ENCODE peak calls at places on chromosomes 12 and 14, in nine cellular contexts. Y is right atrium auricular region, W is choroid plexus epithelial cell, D is kidney epithelial cell, A is PC-3, N is tibial artery, Q is right lobe of liver, X is uterus, F is GM23338. E is an unnamed sample.

GRCh38 chr14:77236814-77237213 is 34.2 kb downstream of the NGB start:
- DNase-seq in Y (no peak), W (no peak), D (no peak), A (no peak), N (no peak), Q (no peak), X (no peak), F (no peak), E (no peak)

GRCh38 chr14:80781968-80782367 is 159.6 kb downstream of the CEP128 start:
- DNase-seq in Y (no peak), W (peak), D (peak), A (peak), N (no peak), Q (no peak), X (no peak), F (no peak), E (no peak)

GRCh38 chr14:100633406-100633805 is 46.2 kb upstream of the BEGAIN start:
- DNase-seq in Y (no peak), W (no peak), D (no peak), A (no peak), N (no peak), Q (no peak), X (no peak), F (no peak), E (no peak)

GRCh38 chr12:94145231-94145979 is 3.0 kb upstream of the PLXNC1 start:
- DNase-seq in Y (no peak), W (peak), D (no peak), A (peak), N (no peak), Q (no peak), X (peak), F (no peak), E (no peak)

GRCh38 chr14:38718519-38718918 is 384.5 kb downstream of the SEC23A start:
- DNase-seq in Y (no peak), W (no peak), D (no peak), A (no peak), N (no peak), Q (no peak), X (no peak), F (no peak), E (no peak)

GRCh38 chr12:21340406-21340805 is 5.7 kb upstream of the SLCO1A2 start:
- DNase-seq in Y (no peak), W (no peak), D (no peak), A (no peak), N (no peak), Q (no peak), X (no peak), F (no peak), E (no peak)

GRCh38 chr12:110107369-110108281 is 16.5 kb upstream of the IFT81 start:
- DNase-seq in Y (peak), W (peak), D (no peak), A (peak), N (peak), Q (no peak), X (peak), F (no peak), E (no peak)

GRCh38 chr14:105021656-105022275 is 883 bp upstream of the CDCA4 start:
- DNase-seq in Y (no peak), W (peak), D (no peak), A (peak), N (no peak), Q (no peak), X (peak), F (peak), E (no peak)

GRCh38 chr12:6684609-6685008 is 4.6 kb downstream of the ZNF384 start:
- DNase-seq in Y (no peak), W (no peak), D (no peak), A (peak), N (no peak), Q (no peak), X (no peak), F (peak), E (peak)

GRCh38 chr12:118055144-118055557 is 5.8 kb downstream of the WSB2 start:
- DNase-seq in Y (no peak), W (peak), D (no peak), A (peak), N (peak), Q (peak), X (no peak), F (peak), E (peak)

GRCh38 chr14:55097894-55098560 is 31.0 kb upstream of the LGALS3 start:
- DNase-seq in Y (no peak), W (no peak), D (no peak), A (peak), N (peak), Q (peak), X (no peak), F (no peak), E (peak)

GRCh38 chr12:2267624-2268477 is 215.1 kb downstream of the CACNA1C start:
- DNase-seq in Y (no peak), W (no peak), D (peak), A (no peak), N (peak), Q (no peak), X (no peak), F (peak), E (peak)

GRCh38 chr12:132218915-132219314 is 74.7 kb downstream of the NOC4L start:
- DNase-seq in Y (no peak), W (peak), D (no peak), A (peak), N (no peak), Q (no peak), X (no peak), F (peak), E (no peak)

GRCh38 chr12:121288941-121289340 is 7.6 kb downstream of the CAMKK2 start:
- DNase-seq in Y (no peak), W (peak), D (no peak), A (no peak), N (no peak), Q (no peak), X (peak), F (no peak), E (no peak)

GRCh38 chr12:67586951-67587350 is 61.6 kb upstream of the DYRK2 start:
- DNase-seq in Y (no peak), W (no peak), D (no peak), A (no peak), N (no peak), Q (no peak), X (no peak), F (no peak), E (no peak)

GRCh38 chr12:121783771-121784170 is 9.7 kb downstream of the RHOF start:
- DNase-seq in Y (no peak), W (no peak), D (no peak), A (peak), N (no peak), Q (no peak), X (no peak), F (no peak), E (no peak)

GRCh38 chr12:26179829-26180228 is 15.5 kb upstream of the SSPN start:
- DNase-seq in Y (no peak), W (no peak), D (no peak), A (no peak), N (no peak), Q (no peak), X (no peak), F (no peak), E (no peak)

GRCh38 chr12:116172224-116172849 is 105.2 kb downstream of the MED13L start:
- DNase-seq in Y (no peak), W (no peak), D (no peak), A (no peak), N (no peak), Q (no peak), X (no peak), F (no peak), E (no peak)

GRCh38 chr14:29548948-29549370 is 378.7 kb downstream of the PRKD1 start:
- DNase-seq in Y (no peak), W (peak), D (peak), A (peak), N (no peak), Q (no peak), X (no peak), F (peak), E (no peak)

GRCh38 chr12:58171914-58172313 is 230.5 kb downstream of the ATP23 start:
- DNase-seq in Y (no peak), W (peak), D (no peak), A (no peak), N (no peak), Q (no peak), X (no peak), F (no peak), E (no peak)

GRCh38 chr12:132282031-132282949 is 47.1 kb downstream of the GALNT9 start:
- DNase-seq in Y (no peak), W (no peak), D (no peak), A (no peak), N (no peak), Q (no peak), X (no peak), F (no peak), E (no peak)

DNA sequence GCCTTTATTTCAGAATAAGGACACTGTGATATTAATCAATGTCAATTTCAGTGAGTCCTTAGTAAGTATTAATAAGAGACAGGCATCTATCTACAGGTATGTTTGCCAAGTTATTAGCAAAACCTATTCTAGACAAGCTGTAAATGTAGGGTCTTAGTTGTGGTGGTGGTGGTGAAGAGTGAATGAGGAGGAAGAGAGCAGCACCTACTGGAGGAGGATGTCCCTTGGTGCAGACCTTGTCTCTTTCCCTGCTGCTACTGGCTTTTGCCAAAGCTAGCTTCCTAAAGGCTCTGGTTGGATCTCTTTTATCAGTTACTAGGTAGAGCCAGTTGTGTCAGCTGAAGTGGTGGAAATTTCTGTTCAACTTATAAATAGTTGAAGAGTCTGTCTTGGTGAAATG is 304.8 kb upstream of the ATP2B1 start:
- DNase-seq in Y (no peak), W (peak), D (no peak), A (no peak), N (no peak), Q (no peak), X (no peak), F (peak), E (no peak)
- TF ChIP-seq CTCF in Y (no peak), W (peak), D (no peak), A (peak), N (no peak), Q (no peak), X (no peak), F (peak), E (no peak)

DNA sequence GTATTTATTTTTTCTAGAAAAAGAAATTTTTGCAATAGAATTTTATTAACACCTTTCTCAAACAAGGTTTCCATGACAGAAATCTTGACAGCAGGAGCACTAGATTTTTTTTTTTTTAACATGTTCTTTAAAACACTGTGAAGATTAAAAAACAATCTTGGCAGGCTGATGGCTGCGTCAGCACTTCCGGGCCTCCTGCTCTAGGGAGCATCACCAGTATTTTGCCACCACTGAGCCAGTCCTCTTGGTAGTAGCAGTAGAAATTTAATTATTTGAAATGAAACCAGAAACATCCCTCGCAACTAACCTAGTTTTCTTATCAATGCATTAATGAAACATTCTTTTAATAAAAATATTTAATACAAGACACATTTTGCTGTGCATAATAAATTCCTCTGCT is 99.6 kb downstream of the APAF1 start:
- DNase-seq in Y (no peak), W (peak), D (no peak), A (no peak), N (no peak), Q (no peak), X (no peak), F (no peak), E (no peak)
- H3K4me3 ChIP-seq in Y (no peak), W (no peak), D (no peak), A (no peak), N (no peak), Q (no peak), X (no peak), F (no peak), E (no peak)

GRCh38 chr14:87153901-87154300 is 839.1 kb downstream of the GALC start:
- DNase-seq in Y (no peak), W (no peak), D (no peak), A (no peak), N (no peak), Q (no peak), X (no peak), F (no peak), E (no peak)
- TF ChIP-seq CTCF in Y (no peak), W (no peak), D (no peak), A (no peak), N (no peak), Q (no peak), X (no peak), F (no peak), E (no peak)

GRCh38 chr12:126067930-126068329 is 1002.7 kb downstream of the AACS start:
- DNase-seq in Y (no peak), W (no peak), D (no peak), A (no peak), N (no peak), Q (no peak), X (no peak), F (no peak), E (no peak)
- H3K4me3 ChIP-seq in Y (no peak), W (no peak), D (no peak), A (no peak), N (no peak), Q (no peak), X (no peak), F (no peak), E (no peak)

GRCh38 chr12:79549531-79550271 is 141.1 kb downstream of the PAWR start:
- DNase-seq in Y (no peak), W (peak), D (no peak), A (no peak), N (no peak), Q (no peak), X (no peak), F (no peak), E (no peak)

GRCh38 chr12:79547044-79547734 is 143.6 kb downstream of the PAWR start:
- DNase-seq in Y (no peak), W (peak), D (peak), A (peak), N (no peak), Q (no peak), X (no peak), F (peak), E (no peak)

GRCh38 chr12:79546461-79547043 is 144.2 kb downstream of the PAWR start:
- DNase-seq in Y (no peak), W (peak), D (peak), A (peak), N (no peak), Q (no peak), X (no peak), F (peak), E (no peak)

GRCh38 chr12:79548525-79548924 is 142.2 kb downstream of the PAWR start:
- DNase-seq in Y (no peak), W (no peak), D (no peak), A (no peak), N (no peak), Q (no peak), X (no peak), F (peak), E (no peak)

GRCh38 chr12:79547735-79548347 is 142.9 kb downstream of the PAWR start:
- DNase-seq in Y (no peak), W (peak), D (no peak), A (peak), N (peak), Q (no peak), X (no peak), F (peak), E (peak)
- TF ChIP-seq CTCF in Y (peak), W (peak), D (peak), A (peak), N (peak), Q (peak), X (peak), F (peak), E (peak)

GRCh38 chr14:101970830-101971400 is 6.5 kb downstream of the DYNC1H1 start:
- DNase-seq in Y (no peak), W (no peak), D (no peak), A (no peak), N (no peak), Q (peak), X (no peak), F (no peak), E (no peak)

GRCh38 chr14:101966742-101967141 is 2.4 kb downstream of the DYNC1H1 start:
- DNase-seq in Y (no peak), W (no peak), D (no peak), A (peak), N (no peak), Q (no peak), X (no peak), F (no peak), E (no peak)

GRCh38 chr14:101969480-101969879 is 5.1 kb downstream of the DYNC1H1 start:
- DNase-seq in Y (no peak), W (no peak), D (no peak), A (no peak), N (no peak), Q (no peak), X (no peak), F (no peak), E (no peak)

GRCh38 chr14:101965796-101966718 is 1.7 kb downstream of the DYNC1H1 start:
- DNase-seq in Y (no peak), W (peak), D (no peak), A (peak), N (no peak), Q (no peak), X (no peak), F (no peak), E (no peak)

GRCh38 chr14:101968186-101968585 is 3.8 kb downstream of the DYNC1H1 start:
- DNase-seq in Y (peak), W (no peak), D (no peak), A (no peak), N (no peak), Q (peak), X (no peak), F (no peak), E (no peak)
- H3K4me3 ChIP-seq in Y (no peak), W (no peak), D (no peak), A (peak), N (no peak), Q (no peak), X (no peak), F (no peak), E (no peak)

DNA sequence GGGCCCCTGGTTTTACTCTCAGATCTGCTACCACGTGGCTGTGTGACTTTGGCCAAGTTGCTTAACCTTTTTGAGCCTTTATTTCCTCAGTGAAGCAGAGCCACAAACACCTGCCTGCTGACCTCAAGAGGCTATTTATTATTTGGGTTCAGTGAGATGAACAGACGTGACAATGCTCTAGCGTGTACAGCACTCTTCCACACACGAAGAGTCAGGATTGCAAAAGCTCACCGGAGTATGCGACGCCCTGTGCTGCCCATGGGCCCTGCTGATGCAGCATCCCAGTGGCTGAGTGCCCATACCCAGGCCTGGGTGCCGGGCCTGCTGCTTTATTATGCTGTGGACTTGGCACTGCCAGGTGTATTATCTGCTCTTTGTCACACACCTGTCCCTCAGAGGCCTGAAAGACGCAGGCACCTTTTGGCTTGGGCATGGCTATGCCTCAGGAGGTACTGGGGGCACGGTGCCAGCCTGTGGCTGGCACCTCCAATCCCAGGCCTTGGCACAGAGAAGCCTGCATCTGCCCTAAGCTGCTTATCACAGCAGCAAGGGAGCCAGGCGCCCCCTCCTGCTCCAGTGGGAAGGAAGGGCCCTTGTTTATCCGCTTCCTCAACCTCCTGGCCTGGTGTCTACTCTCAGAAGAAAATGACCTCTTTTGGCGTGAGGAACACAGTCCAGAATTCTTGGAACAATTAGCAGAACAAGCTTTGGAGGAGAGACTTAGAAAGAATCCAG is 22.3 kb upstream of the TC2N start:
- DNase-seq in Y (no peak), W (no peak), D (no peak), A (no peak), N (no peak), Q (peak), X (peak), F (no peak), E (no peak)
- TF ChIP-seq CTCF in Y (no peak), W (no peak), D (no peak), A (no peak), N (no peak), Q (no peak), X (no peak), F (peak), E (no peak)

DNA sequence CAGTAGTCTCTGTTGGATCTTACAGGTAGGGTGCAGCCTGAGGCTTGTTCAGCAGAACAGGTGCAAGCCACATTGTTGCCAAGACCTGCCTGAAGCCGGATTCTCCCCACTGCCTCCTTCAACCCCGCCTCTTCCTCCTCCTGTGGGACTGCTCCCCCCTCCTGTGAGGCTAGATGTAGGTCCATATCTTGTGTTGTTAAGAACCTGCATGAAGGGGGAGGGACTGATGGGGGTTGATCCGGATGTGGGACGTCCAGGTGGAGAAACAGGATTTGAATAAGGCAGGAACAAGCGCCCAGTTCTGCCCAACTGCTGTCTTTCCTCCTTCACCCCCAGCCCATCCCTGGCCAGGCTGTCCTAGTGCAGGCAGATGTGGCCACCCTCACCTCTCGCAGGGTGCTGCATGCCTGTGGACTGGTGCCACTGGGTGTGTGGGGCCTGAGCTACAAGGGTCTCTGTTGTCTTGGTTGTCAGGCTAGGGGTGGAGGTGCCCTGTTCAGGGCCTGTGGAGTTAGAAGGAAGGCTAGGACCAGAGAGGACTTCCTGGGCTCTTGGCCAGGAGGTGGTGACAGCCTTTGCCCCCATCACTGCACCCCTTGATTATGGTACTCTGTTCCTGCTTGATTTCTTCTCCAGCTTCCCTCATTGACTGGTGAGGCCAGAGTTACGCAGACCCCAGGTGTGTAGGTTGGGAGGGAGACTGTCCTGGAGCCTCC is 1.4 kb downstream of the NR4A1 start:
- DNase-seq in Y (no peak), W (no peak), D (no peak), A (peak), N (no peak), Q (no peak), X (peak), F (peak), E (no peak)
- H3K4me3 ChIP-seq in Y (peak), W (peak), D (no peak), A (peak), N (peak), Q (peak), X (peak), F (no peak), E (peak)

DNA sequence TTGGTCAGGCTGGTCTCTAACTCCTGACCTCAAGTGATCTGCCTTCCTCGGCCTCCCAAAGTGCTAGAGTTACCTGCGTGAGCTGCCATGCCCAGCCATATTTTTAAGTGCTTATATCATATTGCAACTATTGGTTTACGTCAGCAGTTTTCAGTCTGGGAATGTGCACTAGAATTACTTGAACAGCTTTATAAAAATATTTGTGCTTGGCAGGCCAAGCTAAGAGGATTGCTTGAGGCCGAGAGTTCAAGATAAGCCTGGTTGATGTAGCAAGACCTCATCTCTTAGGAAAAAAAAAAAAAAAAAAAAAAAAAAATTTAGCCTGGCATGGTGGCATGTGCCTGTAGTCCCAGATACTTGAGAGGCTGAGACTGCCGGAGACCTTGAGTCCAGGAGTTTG is 17.1 kb downstream of the KIAA0586 start:
- DNase-seq in Y (no peak), W (no peak), D (no peak), A (no peak), N (no peak), Q (no peak), X (no peak), F (no peak), E (no peak)
- TF ChIP-seq CTCF in Y (no peak), W (no peak), D (no peak), A (no peak), N (no peak), Q (no peak), X (no peak), F (no peak), E (no peak)